ENCODE peak calls at places on chromosomes 16 and 17, in five cellular contexts. B is progenitor cell of endocrine pancreas, S is Calu3, Q is astrocyte of the cerebellum, G is heart left ventricle. J is an unnamed sample.

GRCh38 chr17:2214047-2214717 is 89.4 kb downstream of the SMG6 start:
- DNase-seq in B (no peak), S (no peak), Q (no peak), G (no peak), J (peak; percentile 69)

GRCh38 chr17:59167571-59168001 is 12.0 kb downstream of the PRR11 start:
- DNase-seq in B (no peak), S (no peak), Q (no peak), G (no peak), J (no peak)

GRCh38 chr17:47776330-47777197 is 43.5 kb downstream of the TBX21 start:
- DNase-seq in B (no peak), S (peak; percentile 67), Q (no peak), G (no peak), J (no peak)

GRCh38 chr17:58184308-58184985 is 8.1 kb upstream of the EPX start:
- DNase-seq in B (no peak), S (no peak), Q (peak; percentile 86), G (no peak), J (no peak)

GRCh38 chr17:42010898-42011516 is 6.2 kb downstream of the DNAJC7 start:
- DNase-seq in B (no peak), S (no peak), Q (no peak), G (no peak), J (no peak)

GRCh38 chr16:30521873-30522641 is 4.3 kb downstream of the ZNF768 start:
- DNase-seq in B (no peak), S (no peak), Q (no peak), G (no peak), J (no peak)

GRCh38 chr16:19177111-19177747 is 9.2 kb downstream of the SYT17 start:
- DNase-seq in B (no peak), S (peak; percentile 18), Q (no peak), G (no peak), J (no peak)

GRCh38 chr17:27207073-27207511 is 86.8 kb upstream of the WSB1 start:
- DNase-seq in B (no peak), S (no peak), Q (no peak), G (no peak), J (peak; percentile 60)

GRCh38 chr16:23729503-23730424 is 16.7 kb upstream of the ERN2 start:
- DNase-seq in B (no peak), S (peak; percentile 71), Q (no peak), G (no peak), J (no peak)

GRCh38 chr16:59412275-59412841 is 678.2 kb upstream of the GOT2 start:
- DNase-seq in B (no peak), S (no peak), Q (no peak), G (no peak), J (no peak)

GRCh38 chr16:17244865-17245264 is 225.9 kb downstream of the XYLT1 start:
- DNase-seq in B (no peak), S (no peak), Q (no peak), G (no peak), J (no peak)

GRCh38 chr16:15559176-15559575 is 83.8 kb downstream of the MARF1 start:
- DNase-seq in B (no peak), S (no peak), Q (no peak), G (no peak), J (no peak)

GRCh38 chr16:58009856-58010416 is 8.7 kb downstream of the USB1 start:
- DNase-seq in B (no peak), S (no peak), Q (no peak), G (peak; percentile 28), J (no peak)

GRCh38 chr17:13584701-13585080 is 17.0 kb downstream of the HS3ST3A1 start:
- DNase-seq in B (no peak), S (no peak), Q (no peak), G (no peak), J (no peak)

GRCh38 chr16:56477096-56477878 is 25.9 kb downstream of the OGFOD1 start:
- DNase-seq in B (no peak), S (no peak), Q (peak; percentile 82), G (no peak), J (peak; percentile 78)

GRCh38 chr17:29038511-29039300 is 4.2 kb upstream of the PIPOX start:
- DNase-seq in B (no peak), S (no peak), Q (no peak), G (no peak), J (no peak)

GRCh38 chr17:42853597-42853967 is 2.6 kb downstream of the AOC3 start:
- DNase-seq in B (no peak), S (no peak), Q (no peak), G (no peak), J (no peak)

DNA sequence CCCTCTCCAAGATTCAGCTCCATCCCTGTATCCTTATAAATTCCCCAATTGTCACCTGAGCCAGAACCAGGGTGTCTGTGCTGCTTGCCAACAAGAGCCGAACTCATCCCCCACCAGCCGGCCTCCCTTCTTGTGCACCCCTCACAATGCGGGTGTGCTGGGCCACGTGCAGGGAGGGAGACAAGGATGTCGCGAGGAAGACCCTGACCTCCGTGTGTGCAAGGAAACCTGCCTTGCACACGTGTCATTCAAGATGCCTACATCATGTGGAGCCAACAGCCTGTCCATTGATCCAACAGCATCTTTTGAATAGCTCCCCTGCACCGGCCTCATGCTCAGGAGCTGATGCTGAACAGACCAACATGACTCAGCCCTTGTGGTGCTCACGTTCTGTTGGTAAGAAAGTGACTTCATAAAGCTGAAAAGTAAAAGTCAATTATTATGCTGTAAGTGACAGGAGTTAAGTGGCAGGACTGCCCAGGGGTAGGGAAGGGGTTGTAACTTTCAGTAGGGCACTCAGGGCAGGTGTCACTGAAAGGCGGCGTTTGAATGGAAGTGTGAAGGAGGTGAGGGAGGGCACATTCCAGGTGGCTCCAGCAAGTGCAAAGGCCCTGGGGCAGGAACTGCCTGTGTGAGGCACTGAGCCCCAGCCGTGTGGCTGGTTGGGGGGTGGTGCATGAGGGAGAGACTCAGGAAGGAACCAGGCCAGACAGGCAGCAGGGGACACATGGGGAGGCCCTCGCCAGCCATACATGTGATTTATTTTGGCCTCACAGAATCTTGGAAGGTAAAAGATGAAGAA is 302.2 kb downstream of the FOXL1 start:
- DNase-seq in B (no peak), S (no peak), Q (no peak), G (no peak), J (no peak)
- TF ChIP-seq CTCF in B (no peak), S (no peak), Q (no peak), G (no peak), J (no peak)

DNA sequence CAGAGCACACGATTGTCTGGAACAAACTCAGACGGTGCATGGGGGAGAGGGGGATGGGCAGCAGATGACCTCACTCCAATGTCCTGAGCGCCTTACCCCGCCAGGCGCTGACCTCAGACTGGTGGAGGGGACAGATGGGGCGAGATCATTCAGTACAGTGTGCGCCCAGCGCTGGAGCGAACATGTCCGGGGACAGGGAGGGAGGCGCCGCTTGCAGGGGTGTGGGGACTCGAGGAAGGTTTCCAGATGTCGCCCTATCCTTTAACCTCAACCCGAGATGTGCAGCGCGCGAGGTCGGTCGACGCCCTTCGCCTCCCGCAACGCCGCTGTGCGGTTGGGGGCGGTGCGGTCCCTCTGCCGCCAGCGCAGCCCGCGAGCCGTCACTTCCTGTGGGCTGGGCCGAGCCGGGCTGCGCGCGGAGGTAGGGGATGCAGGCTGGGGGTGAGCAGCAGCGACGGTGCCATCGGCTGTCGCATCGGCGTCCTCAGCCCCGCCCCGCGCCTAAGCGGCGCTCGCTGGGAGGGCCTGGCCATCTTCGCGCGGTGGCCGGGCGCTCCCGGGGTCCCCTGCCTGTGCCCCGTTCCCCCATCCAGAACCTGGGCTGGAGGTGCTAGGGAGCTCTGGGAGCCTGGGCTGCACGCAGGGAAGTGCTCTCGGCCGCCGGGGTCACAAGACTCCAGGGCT is 5.3 kb upstream of the CDR2L start:
- DNase-seq in B (peak; percentile 69), S (peak; percentile 87), Q (no peak), G (peak; percentile 90), J (no peak)
- TF ChIP-seq CTCF in B (no peak), S (no peak), Q (no peak), G (no peak), J (no peak)

DNA sequence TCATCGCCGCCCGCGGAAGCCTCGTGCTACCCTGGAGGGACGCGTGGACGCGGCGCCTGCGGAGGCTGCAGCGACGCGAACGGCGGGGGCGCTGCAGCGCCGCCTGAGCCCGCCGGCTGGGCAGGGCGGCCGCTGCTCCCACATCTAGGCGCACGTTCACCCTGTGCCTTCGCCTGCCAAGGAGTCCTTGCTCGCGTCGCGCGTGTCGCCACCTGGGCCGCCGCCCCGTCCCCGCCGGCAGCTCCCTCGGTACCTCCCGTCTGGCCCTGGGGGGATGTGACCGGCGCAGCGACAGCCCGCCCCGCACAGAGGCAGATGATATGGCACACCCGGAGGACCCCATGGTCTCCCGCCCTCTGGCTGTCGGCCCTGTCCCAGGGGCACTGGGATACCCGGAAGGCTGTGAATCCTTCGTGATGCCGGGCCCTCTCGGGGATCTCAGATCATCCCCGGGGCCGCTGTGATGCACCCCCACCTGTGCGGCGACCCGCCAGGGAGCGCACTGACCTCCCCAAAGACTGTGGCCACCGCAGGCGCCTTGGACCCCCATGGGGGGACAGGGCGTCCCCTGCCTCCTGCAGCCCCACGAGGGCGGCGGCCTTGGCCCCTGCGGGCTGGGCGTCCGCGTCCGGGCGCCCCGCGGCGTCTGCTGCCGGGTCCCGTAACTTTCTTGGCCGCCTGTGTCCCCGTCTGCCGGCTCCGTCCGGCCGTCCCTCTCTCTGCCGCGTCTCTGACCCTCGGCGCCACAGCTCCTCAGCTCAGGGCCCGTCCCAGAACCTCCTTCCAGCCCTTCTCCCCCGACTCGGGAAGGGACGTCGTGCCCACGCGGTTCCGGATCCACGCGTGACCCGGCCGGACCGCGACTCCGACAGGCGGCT is 689 bp upstream of the TBC1D24 start:
- DNase-seq in B (no peak), S (peak; percentile 60), Q (no peak), G (peak; percentile 81), J (no peak)
- TF ChIP-seq CTCF in B (peak; percentile 55), S (peak; percentile 16), Q (no peak), G (peak; percentile 55), J (no peak)

GRCh38 chr16:1959269-1960039 is at the start of gene NDUFB10:
- DNase-seq in B (peak; percentile 92), S (peak; percentile 98), Q (peak; percentile 44), G (peak; percentile 98), J (peak; percentile 64)
- TF ChIP-seq CTCF in B (peak; percentile 75), S (peak; percentile 51), Q (peak; percentile 38), G (peak; percentile 79), J (peak; percentile 60)

GRCh38 chr16:4933871-4934395 is 3.0 kb downstream of the PPL start:
- DNase-seq in B (no peak), S (no peak), Q (no peak), G (no peak), J (no peak)
- TF ChIP-seq CTCF in B (no peak), S (no peak), Q (no peak), G (no peak), J (no peak)